ENCODE peak calls at places on chromosomes 12 and 14, in five cellular contexts. One of them, this sample, is unnamed.

GRCh38 chr14:32329146-32329545 is at the start of gene AKAP6:
- DNase-seq in lung: no peak
- DNase-seq in mammary epithelial cell: no peak
- DNase-seq in GM06990: no peak
- DNase-seq in tibial nerve: no peak
- DNase-seq in this sample: no peak

GRCh38 chr12:42666671-42667243 is 77.2 kb upstream of the PRICKLE1 start:
- DNase-seq in tibial nerve: no peak
- DNase-seq in GM06990: no peak
- DNase-seq in mammary epithelial cell: peak
- DNase-seq in lung: no peak
- DNase-seq in this sample: no peak

GRCh38 chr12:130458341-130458740 is 120.7 kb downstream of the PIWIL1 start:
- DNase-seq in mammary epithelial cell: no peak
- DNase-seq in tibial nerve: no peak
- DNase-seq in lung: no peak
- DNase-seq in GM06990: no peak
- DNase-seq in this sample: no peak

GRCh38 chr14:106662947-106663346 is 1136.6 kb downstream of the TMEM121 start:
- DNase-seq in mammary epithelial cell: no peak
- DNase-seq in lung: no peak
- DNase-seq in tibial nerve: no peak
- DNase-seq in GM06990: no peak
- DNase-seq in this sample: no peak

GRCh38 chr12:84508325-84508861 is 404.2 kb downstream of the SLC6A15 start:
- DNase-seq in mammary epithelial cell: peak
- DNase-seq in tibial nerve: no peak
- DNase-seq in lung: no peak
- DNase-seq in GM06990: no peak
- DNase-seq in this sample: no peak

GRCh38 chr12:1054103-1054838 is 63.2 kb downstream of the ERC1 start:
- DNase-seq in lung: no peak
- DNase-seq in GM06990: no peak
- DNase-seq in mammary epithelial cell: no peak
- DNase-seq in tibial nerve: no peak
- DNase-seq in this sample: no peak

GRCh38 chr12:53159195-53159834 is 21.2 kb upstream of the ZNF740 start:
- DNase-seq in tibial nerve: peak
- DNase-seq in GM06990: peak
- DNase-seq in lung: peak
- DNase-seq in mammary epithelial cell: peak
- DNase-seq in this sample: peak

GRCh38 chr12:58419905-58420304 is 478.5 kb downstream of the ATP23 start:
- DNase-seq in GM06990: no peak
- DNase-seq in mammary epithelial cell: peak
- DNase-seq in tibial nerve: no peak
- DNase-seq in lung: no peak
- DNase-seq in this sample: no peak

GRCh38 chr12:57149309-57149900 is 2.0 kb upstream of the LRP1-AS start:
- DNase-seq in mammary epithelial cell: no peak
- DNase-seq in lung: peak
- DNase-seq in GM06990: no peak
- DNase-seq in tibial nerve: peak
- DNase-seq in this sample: no peak

GRCh38 chr12:48334807-48335206 is 15.9 kb downstream of the ZNF641 start:
- DNase-seq in GM06990: no peak
- DNase-seq in lung: no peak
- DNase-seq in tibial nerve: no peak
- DNase-seq in mammary epithelial cell: no peak
- DNase-seq in this sample: no peak

GRCh38 chr14:32403688-32404087 is 74.6 kb downstream of the AKAP6 start:
- DNase-seq in GM06990: no peak
- DNase-seq in tibial nerve: no peak
- DNase-seq in mammary epithelial cell: peak
- DNase-seq in lung: no peak
- DNase-seq in this sample: no peak

GRCh38 chr12:54650409-54650808 is 2.2 kb upstream of the DCD start:
- DNase-seq in tibial nerve: no peak
- DNase-seq in mammary epithelial cell: peak
- DNase-seq in GM06990: no peak
- DNase-seq in lung: no peak
- DNase-seq in this sample: no peak

GRCh38 chr14:50961606-50962259 is 17.4 kb upstream of the PYGL start:
- DNase-seq in mammary epithelial cell: peak
- DNase-seq in GM06990: no peak
- DNase-seq in tibial nerve: no peak
- DNase-seq in lung: peak
- DNase-seq in this sample: no peak

GRCh38 chr12:47773858-47774580 is 981 bp downstream of the SLC48A1 start:
- DNase-seq in GM06990: no peak
- DNase-seq in tibial nerve: no peak
- DNase-seq in lung: no peak
- DNase-seq in mammary epithelial cell: no peak
- DNase-seq in this sample: no peak

GRCh38 chr12:118714051-118714460 is 267.3 kb upstream of the SRRM4 start:
- DNase-seq in lung: no peak
- DNase-seq in mammary epithelial cell: no peak
- DNase-seq in GM06990: peak
- DNase-seq in tibial nerve: no peak
- DNase-seq in this sample: no peak

GRCh38 chr12:27333311-27334009 is 824 bp downstream of the BMAL2 start:
- DNase-seq in tibial nerve: peak
- DNase-seq in lung: no peak
- DNase-seq in GM06990: peak
- DNase-seq in mammary epithelial cell: peak
- DNase-seq in this sample: peak

GRCh38 chr14:63991833-63992232 is 139.0 kb downstream of the SYNE2 start:
- DNase-seq in mammary epithelial cell: no peak
- DNase-seq in lung: no peak
- DNase-seq in tibial nerve: no peak
- DNase-seq in GM06990: no peak
- DNase-seq in this sample: no peak

GRCh38 chr14:37202812-37203211 is 5.1 kb downstream of the MIPOL1 start:
- DNase-seq in tibial nerve: no peak
- DNase-seq in mammary epithelial cell: peak
- DNase-seq in lung: no peak
- DNase-seq in GM06990: no peak
- DNase-seq in this sample: no peak

GRCh38 chr12:132724506-132725220 is 14.0 kb downstream of the PGAM5 start:
- DNase-seq in GM06990: no peak
- DNase-seq in tibial nerve: no peak
- DNase-seq in lung: no peak
- DNase-seq in mammary epithelial cell: no peak
- DNase-seq in this sample: no peak

GRCh38 chr12:47238665-47239064 is 158.9 kb upstream of the AMIGO2 start:
- DNase-seq in tibial nerve: no peak
- DNase-seq in GM06990: no peak
- DNase-seq in mammary epithelial cell: no peak
- DNase-seq in lung: no peak
- DNase-seq in this sample: no peak

GRCh38 chr14:69141550-69141949 is 11.4 kb downstream of the DCAF5 start:
- DNase-seq in mammary epithelial cell: no peak
- DNase-seq in GM06990: no peak
- DNase-seq in tibial nerve: no peak
- DNase-seq in lung: no peak
- DNase-seq in this sample: no peak

GRCh38 chr14:94427016-94427613 is 25.5 kb downstream of the SERPINA11 start:
- DNase-seq in lung: no peak
- DNase-seq in tibial nerve: no peak
- DNase-seq in GM06990: no peak
- DNase-seq in mammary epithelial cell: peak
- DNase-seq in this sample: no peak

GRCh38 chr14:85250369-85250768 is 279.6 kb upstream of the FLRT2 start:
- DNase-seq in lung: no peak
- DNase-seq in mammary epithelial cell: no peak
- DNase-seq in tibial nerve: no peak
- DNase-seq in GM06990: no peak
- DNase-seq in this sample: no peak

GRCh38 chr12:24533953-24534352 is 414.9 kb downstream of the BCAT1 start:
- DNase-seq in GM06990: no peak
- DNase-seq in tibial nerve: no peak
- DNase-seq in mammary epithelial cell: no peak
- DNase-seq in lung: no peak
- DNase-seq in this sample: no peak

GRCh38 chr12:24537241-24537860 is 411.6 kb downstream of the BCAT1 start:
- DNase-seq in tibial nerve: no peak
- DNase-seq in mammary epithelial cell: no peak
- DNase-seq in lung: no peak
- DNase-seq in GM06990: no peak
- DNase-seq in this sample: no peak

GRCh38 chr12:24535334-24536019 is 413.4 kb downstream of the BCAT1 start:
- DNase-seq in mammary epithelial cell: no peak
- DNase-seq in GM06990: no peak
- DNase-seq in lung: no peak
- DNase-seq in tibial nerve: no peak
- DNase-seq in this sample: no peak

GRCh38 chr12:24530689-24531088 is 418.2 kb downstream of the BCAT1 start:
- DNase-seq in tibial nerve: no peak
- DNase-seq in GM06990: no peak
- DNase-seq in mammary epithelial cell: no peak
- DNase-seq in lung: no peak
- DNase-seq in this sample: no peak

GRCh38 chr12:24534632-24535031 is 414.3 kb downstream of the BCAT1 start:
- DNase-seq in mammary epithelial cell: no peak
- DNase-seq in tibial nerve: no peak
- DNase-seq in lung: no peak
- DNase-seq in GM06990: no peak
- DNase-seq in this sample: no peak
- TF ChIP-seq CTCF in mammary epithelial cell: no peak
- TF ChIP-seq CTCF in tibial nerve: no peak
- TF ChIP-seq CTCF in lung: no peak
- TF ChIP-seq CTCF in GM06990: no peak
- TF ChIP-seq CTCF in this sample: no peak

GRCh38 chr12:99596762-99597161 is 50.8 kb upstream of the GARIN6 start:
- DNase-seq in mammary epithelial cell: no peak
- DNase-seq in tibial nerve: no peak
- DNase-seq in GM06990: no peak
- DNase-seq in lung: no peak
- DNase-seq in this sample: no peak

GRCh38 chr12:99600388-99600787 is 47.2 kb upstream of the GARIN6 start:
- DNase-seq in lung: no peak
- DNase-seq in GM06990: peak
- DNase-seq in tibial nerve: no peak
- DNase-seq in mammary epithelial cell: no peak
- DNase-seq in this sample: no peak

DNA sequence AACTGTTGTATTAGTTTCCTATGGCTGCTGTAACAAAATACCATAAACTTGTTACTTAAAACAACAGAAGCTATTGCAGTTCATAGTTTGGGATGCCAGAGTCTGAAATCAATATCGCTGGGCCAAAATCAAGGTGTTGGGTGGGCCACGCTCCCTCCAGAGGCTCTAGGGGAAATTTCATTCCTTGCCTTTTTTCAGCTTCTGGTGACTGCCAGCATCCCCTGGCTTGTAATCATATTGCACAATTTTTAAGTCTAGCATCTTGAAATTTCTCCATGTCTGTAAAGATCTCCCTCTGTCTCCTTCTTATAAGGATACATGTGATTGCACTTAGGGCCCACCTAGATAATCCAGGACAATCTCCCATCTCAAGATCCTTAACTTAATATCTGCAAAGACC is 48.8 kb upstream of the GARIN6 start:
- DNase-seq in lung: no peak
- DNase-seq in GM06990: no peak
- DNase-seq in tibial nerve: no peak
- DNase-seq in mammary epithelial cell: no peak
- DNase-seq in this sample: no peak
- TF ChIP-seq CTCF in lung: no peak
- TF ChIP-seq CTCF in GM06990: no peak
- TF ChIP-seq CTCF in tibial nerve: no peak
- TF ChIP-seq CTCF in mammary epithelial cell: no peak
- TF ChIP-seq CTCF in this sample: no peak

DNA sequence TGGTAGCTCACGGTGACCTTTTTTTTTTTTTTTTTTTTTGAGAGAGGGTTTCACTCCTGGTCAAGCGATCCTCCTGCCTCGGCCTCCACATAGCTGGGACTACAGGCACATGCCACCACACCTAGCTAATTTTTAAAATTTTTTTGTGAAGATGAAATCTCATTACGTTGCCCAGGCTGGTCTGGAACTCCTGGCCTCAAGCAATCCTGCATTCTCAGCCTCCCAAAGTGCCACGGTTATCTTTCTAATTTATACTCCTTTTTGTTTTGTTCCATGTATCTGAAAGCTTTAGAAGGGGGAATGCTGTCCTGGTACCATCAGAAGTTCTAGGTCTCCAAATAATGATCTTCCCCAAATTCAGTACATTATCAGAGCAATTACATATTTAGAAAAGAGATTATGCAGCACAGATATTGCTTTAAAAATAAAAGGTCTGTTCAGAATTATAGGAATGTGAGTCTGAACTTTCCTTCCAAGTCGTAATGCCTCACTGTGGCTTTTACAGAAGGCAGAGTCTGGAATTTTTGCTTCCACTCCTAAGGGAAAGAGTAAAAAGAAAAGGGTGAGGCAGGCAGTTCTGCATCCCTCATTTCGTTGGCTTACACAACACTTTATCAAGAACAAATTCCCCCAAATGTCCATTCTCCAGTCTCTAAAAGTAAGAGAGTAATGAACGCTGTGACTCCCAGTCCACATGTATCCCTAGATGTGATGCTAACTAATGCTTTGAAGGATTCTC is 73.0 kb downstream of the GCH1 start:
- DNase-seq in tibial nerve: no peak
- DNase-seq in mammary epithelial cell: no peak
- DNase-seq in lung: no peak
- DNase-seq in GM06990: no peak
- DNase-seq in this sample: no peak
- TF ChIP-seq CTCF in tibial nerve: no peak
- TF ChIP-seq CTCF in mammary epithelial cell: no peak
- TF ChIP-seq CTCF in lung: no peak
- TF ChIP-seq CTCF in GM06990: no peak
- TF ChIP-seq CTCF in this sample: no peak

GRCh38 chr14:102319351-102320032 is at the start of gene ZNF839:
- DNase-seq in mammary epithelial cell: peak
- DNase-seq in tibial nerve: peak
- DNase-seq in lung: peak
- DNase-seq in GM06990: peak
- DNase-seq in this sample: peak
- TF ChIP-seq CTCF in mammary epithelial cell: no peak
- TF ChIP-seq CTCF in tibial nerve: no peak
- TF ChIP-seq CTCF in lung: no peak
- TF ChIP-seq CTCF in GM06990: no peak
- TF ChIP-seq CTCF in this sample: no peak

DNA sequence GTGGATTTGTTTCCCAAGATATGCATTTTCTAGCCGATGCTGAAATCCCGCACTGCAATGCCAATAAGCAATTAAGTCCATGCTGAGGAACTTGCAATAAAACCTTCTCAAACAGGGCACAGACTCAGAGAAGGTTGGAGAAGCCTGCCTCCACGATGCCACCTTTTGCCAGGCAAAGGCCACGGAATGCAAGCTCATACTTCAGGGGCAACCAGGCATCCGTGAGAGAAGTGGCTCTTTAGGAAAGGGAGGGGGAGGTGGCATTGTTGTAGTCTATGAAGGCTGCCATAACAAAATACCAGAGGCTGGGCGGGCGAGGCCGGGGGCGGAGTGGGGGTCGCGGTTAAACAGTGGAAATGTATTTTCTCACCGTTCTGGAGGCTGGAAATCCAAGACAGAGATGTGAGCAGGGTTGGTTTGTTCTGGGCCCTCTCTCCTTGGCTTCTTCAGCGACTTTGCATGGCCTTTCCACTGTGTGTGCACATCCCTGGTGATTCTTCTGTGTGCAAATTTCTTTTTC is 689.5 kb downstream of the VRK1 start:
- DNase-seq in tibial nerve: no peak
- DNase-seq in lung: no peak
- DNase-seq in mammary epithelial cell: no peak
- DNase-seq in GM06990: no peak
- DNase-seq in this sample: no peak
- TF ChIP-seq CTCF in tibial nerve: no peak
- TF ChIP-seq CTCF in lung: no peak
- TF ChIP-seq CTCF in mammary epithelial cell: no peak
- TF ChIP-seq CTCF in GM06990: no peak
- TF ChIP-seq CTCF in this sample: no peak